ENCODE peak calls at places on chromosomes 16 and 17, in four cellular contexts. One of them, this sample, is unnamed. For H3K27me3 and H3K4me1, the result is how much of the 10 kb centered on the place peaks cover.

GRCh38 chr17:34598161-34598776 is 18.9 kb downstream of the TMEM132E start:
- DNase-seq in ascending aorta: no peak
- DNase-seq in GM23248: no peak
- DNase-seq in uterus: no peak
- DNase-seq in this sample: no peak

GRCh38 chr17:80151333-80151732 is 4.4 kb upstream of the EIF4A3 start:
- DNase-seq in ascending aorta: no peak
- DNase-seq in GM23248: peak
- DNase-seq in uterus: no peak
- DNase-seq in this sample: no peak

GRCh38 chr16:88455610-88456355 is 2.7 kb downstream of the ZFPM1 start:
- DNase-seq in ascending aorta: no peak
- DNase-seq in GM23248: peak
- DNase-seq in uterus: no peak
- DNase-seq in this sample: no peak

GRCh38 chr17:12911241-12911640 is 106.6 kb downstream of the ELAC2 start:
- DNase-seq in ascending aorta: no peak
- DNase-seq in GM23248: peak
- DNase-seq in uterus: no peak
- DNase-seq in this sample: no peak

GRCh38 chr17:10583834-10584233 is 34.4 kb upstream of the MYH2 start:
- DNase-seq in ascending aorta: no peak
- DNase-seq in GM23248: no peak
- DNase-seq in uterus: no peak
- DNase-seq in this sample: no peak

GRCh38 chr17:75102385-75102821 is 7.4 kb upstream of the ARMC7 start:
- DNase-seq in ascending aorta: no peak
- DNase-seq in GM23248: no peak
- DNase-seq in uterus: no peak
- DNase-seq in this sample: no peak

GRCh38 chr16:29876578-29877249 is 13.7 kb upstream of the CDIPT start:
- DNase-seq in ascending aorta: no peak
- DNase-seq in GM23248: peak
- DNase-seq in uterus: no peak
- DNase-seq in this sample: no peak

GRCh38 chr16:88645455-88645854 is 5.4 kb downstream of the CYBA start:
- DNase-seq in ascending aorta: no peak
- DNase-seq in GM23248: no peak
- DNase-seq in uterus: no peak
- DNase-seq in this sample: no peak

GRCh38 chr17:46742539-46743270 is 75.8 kb downstream of the WNT3 start:
- DNase-seq in ascending aorta: no peak
- DNase-seq in GM23248: peak
- DNase-seq in uterus: no peak
- DNase-seq in this sample: no peak

GRCh38 chr17:55053855-55054254 is 85.3 kb downstream of the STXBP4 start:
- DNase-seq in ascending aorta: no peak
- DNase-seq in GM23248: peak
- DNase-seq in uterus: no peak
- DNase-seq in this sample: no peak

GRCh38 chr16:23187341-23187740 is 4.8 kb downstream of the SCNN1G start:
- DNase-seq in ascending aorta: no peak
- DNase-seq in GM23248: no peak
- DNase-seq in uterus: no peak
- DNase-seq in this sample: no peak
- H3K27me3 ChIP-seq in ascending aorta: under half
- H3K27me3 ChIP-seq in GM23248: under half
- H3K27me3 ChIP-seq in uterus: under half
- H3K27me3 ChIP-seq in this sample: under half

GRCh38 chr17:28727727-28728363 is 743 bp upstream of the NEK8 start:
- DNase-seq in ascending aorta: no peak
- DNase-seq in GM23248: peak
- DNase-seq in uterus: peak
- DNase-seq in this sample: no peak
- H3K4me1 ChIP-seq in ascending aorta: under half
- H3K4me1 ChIP-seq in GM23248: under half
- H3K4me1 ChIP-seq in uterus: under half
- H3K4me1 ChIP-seq in this sample: under half

GRCh38 chr16:17773698-17774101 is 302.9 kb upstream of the XYLT1 start:
- DNase-seq in ascending aorta: no peak
- DNase-seq in GM23248: peak
- DNase-seq in uterus: no peak
- DNase-seq in this sample: no peak
- H3K27me3 ChIP-seq in ascending aorta: under half
- H3K27me3 ChIP-seq in GM23248: under half
- H3K27me3 ChIP-seq in uterus: under half
- H3K27me3 ChIP-seq in this sample: under half

GRCh38 chr17:44350733-44351226 is 5.7 kb downstream of the GRN start:
- DNase-seq in ascending aorta: no peak
- DNase-seq in GM23248: peak
- DNase-seq in uterus: peak
- DNase-seq in this sample: peak
- H3K4me1 ChIP-seq in ascending aorta: under half
- H3K4me1 ChIP-seq in GM23248: under half
- H3K4me1 ChIP-seq in uterus: under half
- H3K4me1 ChIP-seq in this sample: under half

GRCh38 chr16:66116163-66116792 is 250.2 kb upstream of the CDH5 start:
- DNase-seq in ascending aorta: no peak
- DNase-seq in GM23248: peak
- DNase-seq in uterus: no peak
- DNase-seq in this sample: no peak
- H3K27me3 ChIP-seq in ascending aorta: under half
- H3K27me3 ChIP-seq in GM23248: under half
- H3K27me3 ChIP-seq in uterus: under half
- H3K27me3 ChIP-seq in this sample: under half

DNA sequence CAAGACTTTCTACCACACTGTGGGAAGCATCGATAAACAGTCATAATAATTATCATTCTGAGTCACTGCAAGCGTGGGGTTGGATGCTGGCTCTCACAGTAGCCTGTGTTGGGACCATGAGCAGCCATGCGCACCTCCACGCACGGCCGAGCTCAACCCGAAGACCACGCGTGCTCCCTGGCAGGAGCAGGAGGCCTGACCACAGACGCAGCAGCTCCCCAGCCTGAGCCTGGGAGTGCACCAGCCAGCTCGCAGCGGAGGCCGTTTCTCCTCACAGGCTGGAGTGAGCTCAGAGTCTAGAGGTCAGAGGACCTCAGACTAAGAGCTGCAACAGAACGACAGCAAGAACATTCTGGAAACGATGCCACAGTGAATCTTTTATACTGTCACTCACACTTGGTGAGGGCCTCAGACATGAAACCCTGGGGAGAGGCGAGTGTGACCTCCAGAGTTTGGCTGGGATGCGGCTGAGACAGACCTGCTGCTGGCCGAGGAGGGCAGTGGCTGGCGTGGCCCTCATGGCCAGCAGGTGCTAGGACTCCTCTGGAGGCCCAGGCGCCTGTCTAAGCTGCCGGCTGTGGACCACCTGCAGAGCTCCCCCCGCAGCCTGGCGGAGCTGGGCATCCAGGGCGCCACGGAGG is 6.0 kb downstream of the NDUFAF8 start:
- DNase-seq in ascending aorta: no peak
- DNase-seq in GM23248: peak
- DNase-seq in uterus: no peak
- DNase-seq in this sample: no peak
- H3K4me1 ChIP-seq in ascending aorta: under half
- H3K4me1 ChIP-seq in GM23248: under half
- H3K4me1 ChIP-seq in uterus: under half
- H3K4me1 ChIP-seq in this sample: under half

GRCh38 chr17:36657390-36657762 is 56.0 kb downstream of the MRM1 start:
- DNase-seq in ascending aorta: no peak
- DNase-seq in GM23248: no peak
- DNase-seq in uterus: no peak
- DNase-seq in this sample: no peak
- H3K27me3 ChIP-seq in ascending aorta: under half
- H3K27me3 ChIP-seq in GM23248: under half
- H3K27me3 ChIP-seq in uterus: under half
- H3K27me3 ChIP-seq in this sample: half or more

GRCh38 chr16:21262779-21263639 is 15.1 kb downstream of the CRYM start:
- DNase-seq in ascending aorta: no peak
- DNase-seq in GM23248: no peak
- DNase-seq in uterus: no peak
- DNase-seq in this sample: no peak
- H3K4me1 ChIP-seq in ascending aorta: under half
- H3K4me1 ChIP-seq in GM23248: under half
- H3K4me1 ChIP-seq in uterus: under half
- H3K4me1 ChIP-seq in this sample: half or more

GRCh38 chr16:85326113-85326793 is 214.0 kb upstream of the CIBAR2 start:
- DNase-seq in ascending aorta: no peak
- DNase-seq in GM23248: peak
- DNase-seq in uterus: no peak
- DNase-seq in this sample: no peak
- H3K27me3 ChIP-seq in ascending aorta: under half
- H3K27me3 ChIP-seq in GM23248: under half
- H3K27me3 ChIP-seq in uterus: under half
- H3K27me3 ChIP-seq in this sample: under half

GRCh38 chr16:16029431-16030011 is 80.1 kb downstream of the ABCC1 start:
- DNase-seq in ascending aorta: no peak
- DNase-seq in GM23248: peak
- DNase-seq in uterus: no peak
- DNase-seq in this sample: no peak

GRCh38 chr16:16030449-16030848 is 81.0 kb downstream of the ABCC1 start:
- DNase-seq in ascending aorta: no peak
- DNase-seq in GM23248: no peak
- DNase-seq in uterus: no peak
- DNase-seq in this sample: no peak

GRCh38 chr16:16027728-16028310 is 78.4 kb downstream of the ABCC1 start:
- DNase-seq in ascending aorta: no peak
- DNase-seq in GM23248: no peak
- DNase-seq in uterus: no peak
- DNase-seq in this sample: no peak

GRCh38 chr16:16031401-16031800 is 82.0 kb downstream of the ABCC1 start:
- DNase-seq in ascending aorta: no peak
- DNase-seq in GM23248: no peak
- DNase-seq in uterus: no peak
- DNase-seq in this sample: no peak

DNA sequence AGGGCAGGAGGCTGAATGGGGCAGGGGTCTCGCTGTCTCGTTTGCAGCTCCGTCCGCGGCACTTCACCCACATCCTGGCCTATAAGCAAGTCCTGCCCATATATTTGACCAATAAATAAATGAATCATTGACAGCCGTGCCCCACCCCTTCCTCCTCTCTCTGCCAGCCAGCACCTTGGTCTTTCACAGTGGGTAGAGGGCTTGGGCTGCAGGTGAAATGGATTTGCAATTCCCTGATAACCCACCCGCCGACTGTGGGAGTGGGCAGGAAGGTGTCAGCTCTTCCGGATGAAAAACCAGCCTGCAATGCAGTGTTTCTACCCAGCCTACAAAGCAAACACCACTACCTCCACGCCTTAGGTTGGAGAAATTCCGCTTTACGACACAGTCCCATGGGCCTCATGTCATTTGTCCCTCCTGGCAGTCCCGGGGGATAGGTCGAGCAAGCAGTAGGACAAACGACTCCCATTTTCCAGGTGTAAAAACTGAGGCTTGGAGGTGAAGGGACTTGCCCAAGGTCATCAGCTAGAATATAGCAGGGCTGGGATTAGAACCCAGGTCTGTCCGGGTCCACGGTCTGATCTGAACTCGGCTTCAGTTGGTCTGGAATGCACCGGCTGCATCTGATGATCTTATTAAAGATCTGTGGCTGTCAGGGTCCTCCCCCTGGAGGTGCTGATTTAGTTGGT is 79.0 kb downstream of the ABCC1 start:
- DNase-seq in ascending aorta: no peak
- DNase-seq in GM23248: no peak
- DNase-seq in uterus: no peak
- DNase-seq in this sample: no peak
- H3K4me1 ChIP-seq in ascending aorta: under half
- H3K4me1 ChIP-seq in GM23248: under half
- H3K4me1 ChIP-seq in uterus: under half
- H3K4me1 ChIP-seq in this sample: half or more